ENCODE peak calls at places on chromosomes 5 and 9, in five cellular contexts. M is heart left ventricle, Y is suprapubic skin, L is colonic mucosa, J is cardiac muscle cell. T is an unnamed sample.

GRCh38 chr5:43274435-43275114 is 38.6 kb downstream of the HMGCS1 start:
- DNase-seq in M (no peak), L (no peak), J (no peak), Y (no peak), T (no peak)

GRCh38 chr5:89869346-89869745 is 540.2 kb downstream of the CETN3 start:
- DNase-seq in L (no peak), M (no peak), J (no peak), Y (no peak), T (no peak)

GRCh38 chr5:865168-865521 is 14.4 kb upstream of the ZDHHC11 start:
- DNase-seq in M (peak; percentile 46), L (no peak), J (no peak), Y (no peak), T (no peak)

GRCh38 chr5:110335361-110336046 is 391.0 kb downstream of the TMEM232 start:
- DNase-seq in M (no peak), L (no peak), J (peak; percentile 54), Y (no peak), T (peak; percentile 32)

GRCh38 chr5:16531063-16531667 is 65.6 kb upstream of the ZNF622 start:
- DNase-seq in Y (no peak), M (no peak), J (no peak), L (no peak), T (no peak)

GRCh38 chr9:133090187-133090586 is 28.4 kb downstream of the CEL start:
- DNase-seq in L (no peak), J (no peak), M (no peak), Y (no peak), T (no peak)

GRCh38 chr9:134230942-134231325 is 66.6 kb upstream of the RNU6ATAC start:
- DNase-seq in Y (no peak), J (no peak), L (no peak), M (no peak), T (no peak)

GRCh38 chr9:112558978-112559377 is 72.4 kb downstream of the KIAA1958 start:
- DNase-seq in J (no peak), M (no peak), Y (no peak), L (no peak), T (no peak)

GRCh38 chr5:76256116-76256889 is 146.8 kb upstream of the IQGAP2 start:
- DNase-seq in Y (no peak), L (peak; percentile 69), J (peak; percentile 79), M (no peak), T (peak; percentile 53)

GRCh38 chr5:32504923-32505596 is 60.5 kb upstream of the ZFR start:
- DNase-seq in J (peak; percentile 97), M (peak; percentile 63), L (peak; percentile 42), Y (no peak), T (peak; percentile 96)

GRCh38 chr5:113188454-113188853 is 211.9 kb downstream of the DCP2 start:
- DNase-seq in Y (no peak), M (no peak), J (no peak), L (no peak), T (no peak)

GRCh38 chr9:116737137-116737546 is 50.0 kb downstream of the TRIM32 start:
- DNase-seq in J (peak; percentile 81), M (peak; percentile 88), L (peak; percentile 79), Y (peak; percentile 83), T (peak; percentile 60)

GRCh38 chr5:156585999-156586398 is 259.0 kb downstream of the SGCD start:
- DNase-seq in J (no peak), M (no peak), L (no peak), Y (no peak), T (no peak)

GRCh38 chr9:108842610-108843295 is 13.0 kb downstream of the ACTL7B start:
- DNase-seq in Y (no peak), L (no peak), J (no peak), M (no peak), T (no peak)

GRCh38 chr5:157915638-157916037 is 56.7 kb upstream of the CLINT1 start:
- DNase-seq in Y (no peak), M (peak; percentile 90), L (peak; percentile 71), J (peak; percentile 90), T (peak; percentile 6)

GRCh38 chr5:150599917-150600511 is 40.4 kb upstream of the SYNPO start:
- DNase-seq in J (peak; percentile 88), L (peak; percentile 90), Y (no peak), M (peak; percentile 92), T (peak; percentile 70)

GRCh38 chr5:59592101-59592500 is 301.4 kb downstream of the PDE4D start:
- DNase-seq in Y (no peak), J (peak; percentile 41), M (no peak), L (peak; percentile 29), T (peak; percentile 84)

GRCh38 chr9:125150349-125151245 is 7.3 kb upstream of the SCAI start:
- DNase-seq in J (peak; percentile 37), L (no peak), M (no peak), Y (no peak), T (no peak)

GRCh38 chr5:1446602-1447343 is 1.5 kb upstream of the SLC6A3 start:
- DNase-seq in Y (peak; percentile 76), J (no peak), L (no peak), M (no peak), T (no peak)

GRCh38 chr5:68730220-68731010 is 363.4 kb upstream of the SLC30A5 start:
- DNase-seq in L (no peak), Y (no peak), M (no peak), J (peak; percentile 84), T (peak; percentile 90)

GRCh38 chr9:754150-754931 is 87.2 kb upstream of the DMRT1 start:
- DNase-seq in M (no peak), J (no peak), L (no peak), Y (peak; percentile 56), T (no peak)
- TF ChIP-seq CTCF in M (no peak), J (no peak), L (no peak), Y (no peak), T (no peak)

GRCh38 chr9:136410500-136411287 is at the start of the genes ENTR1 and PMPCA:
- DNase-seq in Y (peak; percentile 96), M (peak; percentile 97), L (peak; percentile 96), J (peak; percentile 92), T (peak; percentile 83)
- H3K4me3 ChIP-seq in Y (peak within 1 kb of the TSS; percentile 91), M (peak within 1 kb of the TSS; percentile 89), L (peak within 1 kb of the TSS; percentile 90), J (peak within 1 kb of the TSS; percentile 99), T (peak within 1 kb of the TSS; percentile 91)

DNA sequence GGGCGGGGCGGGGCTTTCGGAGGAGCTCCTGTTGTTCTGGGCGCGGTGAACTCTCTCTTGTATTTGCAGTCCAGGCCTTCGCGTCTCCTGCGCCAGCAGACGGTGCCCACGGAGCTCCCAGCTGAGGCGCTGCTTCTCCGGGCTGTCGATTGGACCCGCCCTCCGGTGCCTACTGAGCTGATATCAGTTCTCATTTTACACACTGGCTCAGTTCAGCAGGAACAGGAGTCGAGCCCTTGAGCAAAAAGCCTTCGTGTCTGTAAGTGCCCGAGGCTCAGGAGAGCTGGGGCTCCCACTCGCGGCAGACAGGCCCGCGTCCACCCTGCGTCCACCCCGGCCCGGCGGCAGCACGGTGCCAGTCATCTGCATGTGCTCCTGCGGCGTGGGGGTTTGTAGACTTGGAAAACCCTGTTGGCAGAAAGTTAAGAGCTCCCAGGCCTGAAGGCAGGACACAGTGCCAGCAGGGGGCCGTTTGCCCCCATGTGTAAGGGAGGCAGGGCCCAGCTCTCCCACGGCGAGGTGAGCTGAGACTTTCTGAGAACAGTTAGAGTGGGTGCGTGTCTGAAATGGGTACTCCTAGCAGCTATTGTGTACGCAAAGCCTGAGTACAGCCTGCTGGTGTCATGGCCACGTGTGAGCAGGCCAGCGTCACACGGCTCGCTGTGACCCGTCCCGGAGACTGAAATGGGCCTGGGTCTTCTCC is 231.5 kb downstream of the FANCC start:
- DNase-seq in L (no peak), M (no peak), J (no peak), Y (no peak), T (no peak)
- TF ChIP-seq CTCF in L (no peak), M (no peak), J (no peak), Y (no peak), T (no peak)

GRCh38 chr9:137278913-137279711 is 1.6 kb downstream of the TOR4A start:
- DNase-seq in J (no peak), M (peak; percentile 66), Y (no peak), L (no peak), T (no peak)
- H3K4me3 ChIP-seq in J (no peak overlapping the region), M (peak overlapping the region; percentile 64), Y (peak overlapping the region; percentile 47), L (peak overlapping the region; percentile 55), T (peak overlapping the region; percentile 4)